ENCODE peak calls at places on chromosomes 7 and 10, in ten cellular contexts. One of them, this sample, is unnamed.

GRCh38 chr7:140771826-140772225 is 75.3 kb downstream of the NDUFB2 start:
- DNase-seq in GM12864: no peak
- DNase-seq in NB4: no peak
- DNase-seq in GM19239: no peak
- DNase-seq in AG04450: no peak
- DNase-seq in posterior cingulate gyrus: no peak
- DNase-seq in cardiac fibroblast: no peak
- DNase-seq in brain pericyte: no peak
- DNase-seq in T-helper 9 cell: no peak
- DNase-seq in fibroblast of the aortic adventitia: no peak
- DNase-seq in this sample: peak

GRCh38 chr10:132559538-132559937 is 22.0 kb downstream of the INPP5A start:
- DNase-seq in GM19239: no peak
- DNase-seq in T-helper 9 cell: no peak
- DNase-seq in posterior cingulate gyrus: no peak
- DNase-seq in GM12864: no peak
- DNase-seq in AG04450: no peak
- DNase-seq in cardiac fibroblast: no peak
- DNase-seq in brain pericyte: no peak
- DNase-seq in NB4: peak
- DNase-seq in fibroblast of the aortic adventitia: no peak
- DNase-seq in this sample: no peak

GRCh38 chr10:123790132-123790885 is 101.3 kb downstream of the CPXM2 start:
- DNase-seq in posterior cingulate gyrus: no peak
- DNase-seq in cardiac fibroblast: no peak
- DNase-seq in GM12864: no peak
- DNase-seq in brain pericyte: no peak
- DNase-seq in T-helper 9 cell: no peak
- DNase-seq in fibroblast of the aortic adventitia: no peak
- DNase-seq in NB4: no peak
- DNase-seq in AG04450: no peak
- DNase-seq in GM19239: no peak
- DNase-seq in this sample: no peak

GRCh38 chr10:106043833-106044232 is 1120.7 kb downstream of the SORCS1 start:
- DNase-seq in T-helper 9 cell: no peak
- DNase-seq in GM12864: no peak
- DNase-seq in brain pericyte: no peak
- DNase-seq in fibroblast of the aortic adventitia: peak
- DNase-seq in cardiac fibroblast: peak
- DNase-seq in GM19239: no peak
- DNase-seq in posterior cingulate gyrus: no peak
- DNase-seq in NB4: no peak
- DNase-seq in AG04450: no peak
- DNase-seq in this sample: no peak

GRCh38 chr7:101891936-101892640 is 74.7 kb downstream of the CUX1 start:
- DNase-seq in GM19239: no peak
- DNase-seq in fibroblast of the aortic adventitia: peak
- DNase-seq in GM12864: no peak
- DNase-seq in brain pericyte: no peak
- DNase-seq in AG04450: no peak
- DNase-seq in NB4: no peak
- DNase-seq in cardiac fibroblast: peak
- DNase-seq in posterior cingulate gyrus: no peak
- DNase-seq in T-helper 9 cell: no peak
- DNase-seq in this sample: no peak

GRCh38 chr7:142478479-142479220 is 220.8 kb upstream of the PRSS58 start:
- DNase-seq in AG04450: no peak
- DNase-seq in GM12864: no peak
- DNase-seq in posterior cingulate gyrus: no peak
- DNase-seq in fibroblast of the aortic adventitia: peak
- DNase-seq in brain pericyte: no peak
- DNase-seq in cardiac fibroblast: peak
- DNase-seq in GM19239: no peak
- DNase-seq in T-helper 9 cell: no peak
- DNase-seq in NB4: peak
- DNase-seq in this sample: peak

GRCh38 chr10:126218778-126219649 is 169.3 kb downstream of the ADAM12 start:
- DNase-seq in T-helper 9 cell: no peak
- DNase-seq in posterior cingulate gyrus: no peak
- DNase-seq in NB4: no peak
- DNase-seq in AG04450: no peak
- DNase-seq in cardiac fibroblast: no peak
- DNase-seq in GM19239: no peak
- DNase-seq in brain pericyte: no peak
- DNase-seq in GM12864: no peak
- DNase-seq in fibroblast of the aortic adventitia: no peak
- DNase-seq in this sample: no peak

GRCh38 chr10:17655009-17655408 is 11.1 kb downstream of the STAM start:
- DNase-seq in NB4: no peak
- DNase-seq in AG04450: no peak
- DNase-seq in fibroblast of the aortic adventitia: no peak
- DNase-seq in brain pericyte: no peak
- DNase-seq in GM12864: no peak
- DNase-seq in posterior cingulate gyrus: no peak
- DNase-seq in cardiac fibroblast: no peak
- DNase-seq in GM19239: no peak
- DNase-seq in T-helper 9 cell: no peak
- DNase-seq in this sample: no peak

GRCh38 chr10:122911889-122912484 is 1.6 kb downstream of the FAM24A start:
- DNase-seq in fibroblast of the aortic adventitia: peak
- DNase-seq in posterior cingulate gyrus: no peak
- DNase-seq in GM19239: peak
- DNase-seq in AG04450: no peak
- DNase-seq in NB4: peak
- DNase-seq in cardiac fibroblast: peak
- DNase-seq in brain pericyte: peak
- DNase-seq in T-helper 9 cell: peak
- DNase-seq in GM12864: no peak
- DNase-seq in this sample: peak

GRCh38 chr7:69775231-69775771 is 177.0 kb downstream of the AUTS2 start:
- DNase-seq in AG04450: no peak
- DNase-seq in posterior cingulate gyrus: no peak
- DNase-seq in GM19239: no peak
- DNase-seq in fibroblast of the aortic adventitia: peak
- DNase-seq in NB4: no peak
- DNase-seq in cardiac fibroblast: peak
- DNase-seq in GM12864: no peak
- DNase-seq in T-helper 9 cell: no peak
- DNase-seq in brain pericyte: no peak
- DNase-seq in this sample: peak

GRCh38 chr10:63553031-63553430 is 31.8 kb downstream of the REEP3 start:
- DNase-seq in GM12864: no peak
- DNase-seq in posterior cingulate gyrus: no peak
- DNase-seq in fibroblast of the aortic adventitia: peak
- DNase-seq in AG04450: peak
- DNase-seq in cardiac fibroblast: peak
- DNase-seq in brain pericyte: no peak
- DNase-seq in GM19239: no peak
- DNase-seq in T-helper 9 cell: no peak
- DNase-seq in NB4: no peak
- DNase-seq in this sample: peak

GRCh38 chr10:106175760-106176377 is 988.6 kb downstream of the SORCS1 start:
- DNase-seq in brain pericyte: no peak
- DNase-seq in cardiac fibroblast: peak
- DNase-seq in AG04450: no peak
- DNase-seq in posterior cingulate gyrus: no peak
- DNase-seq in GM19239: no peak
- DNase-seq in T-helper 9 cell: no peak
- DNase-seq in NB4: peak
- DNase-seq in GM12864: no peak
- DNase-seq in fibroblast of the aortic adventitia: peak
- DNase-seq in this sample: peak

GRCh38 chr10:43249962-43250624 is 16.8 kb downstream of the RASGEF1A start:
- DNase-seq in GM19239: no peak
- DNase-seq in cardiac fibroblast: no peak
- DNase-seq in fibroblast of the aortic adventitia: no peak
- DNase-seq in NB4: peak
- DNase-seq in T-helper 9 cell: no peak
- DNase-seq in GM12864: no peak
- DNase-seq in brain pericyte: no peak
- DNase-seq in AG04450: no peak
- DNase-seq in posterior cingulate gyrus: peak
- DNase-seq in this sample: no peak

GRCh38 chr10:129531969-129532660 is 65.1 kb downstream of the MGMT start:
- DNase-seq in GM19239: no peak
- DNase-seq in brain pericyte: no peak
- DNase-seq in fibroblast of the aortic adventitia: peak
- DNase-seq in T-helper 9 cell: no peak
- DNase-seq in posterior cingulate gyrus: peak
- DNase-seq in cardiac fibroblast: peak
- DNase-seq in AG04450: no peak
- DNase-seq in GM12864: no peak
- DNase-seq in NB4: no peak
- DNase-seq in this sample: no peak

GRCh38 chr10:30818010-30818660 is 188.6 kb upstream of the LYZL2 start:
- DNase-seq in posterior cingulate gyrus: no peak
- DNase-seq in T-helper 9 cell: no peak
- DNase-seq in GM19239: no peak
- DNase-seq in cardiac fibroblast: peak
- DNase-seq in GM12864: no peak
- DNase-seq in brain pericyte: no peak
- DNase-seq in fibroblast of the aortic adventitia: peak
- DNase-seq in AG04450: no peak
- DNase-seq in NB4: peak
- DNase-seq in this sample: no peak

GRCh38 chr10:97016728-97017473 is 168.9 kb downstream of the SLIT1 start:
- DNase-seq in T-helper 9 cell: no peak
- DNase-seq in cardiac fibroblast: no peak
- DNase-seq in fibroblast of the aortic adventitia: no peak
- DNase-seq in GM19239: peak
- DNase-seq in brain pericyte: no peak
- DNase-seq in GM12864: no peak
- DNase-seq in NB4: peak
- DNase-seq in AG04450: no peak
- DNase-seq in posterior cingulate gyrus: no peak
- DNase-seq in this sample: no peak

GRCh38 chr10:91034494-91035157 is 113.7 kb upstream of the ANKRD1 start:
- DNase-seq in cardiac fibroblast: peak
- DNase-seq in brain pericyte: no peak
- DNase-seq in GM12864: no peak
- DNase-seq in AG04450: no peak
- DNase-seq in T-helper 9 cell: no peak
- DNase-seq in posterior cingulate gyrus: no peak
- DNase-seq in GM19239: no peak
- DNase-seq in fibroblast of the aortic adventitia: peak
- DNase-seq in NB4: no peak
- DNase-seq in this sample: peak

GRCh38 chr10:72259491-72260214 is 14.1 kb upstream of the DDIT4 start:
- DNase-seq in AG04450: no peak
- DNase-seq in T-helper 9 cell: no peak
- DNase-seq in fibroblast of the aortic adventitia: peak
- DNase-seq in brain pericyte: peak
- DNase-seq in NB4: peak
- DNase-seq in GM12864: no peak
- DNase-seq in posterior cingulate gyrus: no peak
- DNase-seq in cardiac fibroblast: peak
- DNase-seq in GM19239: no peak
- DNase-seq in this sample: peak

GRCh38 chr10:75401569-75402485 is at the start of gene ZNF503:
- DNase-seq in T-helper 9 cell: no peak
- DNase-seq in GM19239: peak
- DNase-seq in NB4: peak
- DNase-seq in cardiac fibroblast: peak
- DNase-seq in brain pericyte: peak
- DNase-seq in posterior cingulate gyrus: peak
- DNase-seq in fibroblast of the aortic adventitia: peak
- DNase-seq in GM12864: no peak
- DNase-seq in AG04450: peak
- DNase-seq in this sample: peak

GRCh38 chr10:13272164-13272571 is 27.7 kb downstream of the PHYH start:
- DNase-seq in cardiac fibroblast: peak
- DNase-seq in NB4: no peak
- DNase-seq in T-helper 9 cell: no peak
- DNase-seq in posterior cingulate gyrus: peak
- DNase-seq in fibroblast of the aortic adventitia: peak
- DNase-seq in AG04450: peak
- DNase-seq in brain pericyte: no peak
- DNase-seq in GM19239: no peak
- DNase-seq in GM12864: peak
- DNase-seq in this sample: peak

GRCh38 chr7:27182861-27183681 is 2.0 kb downstream of the HOXA11 start:
- DNase-seq in GM12864: no peak
- DNase-seq in posterior cingulate gyrus: no peak
- DNase-seq in NB4: peak
- DNase-seq in T-helper 9 cell: no peak
- DNase-seq in AG04450: no peak
- DNase-seq in fibroblast of the aortic adventitia: no peak
- DNase-seq in GM19239: no peak
- DNase-seq in brain pericyte: no peak
- DNase-seq in cardiac fibroblast: no peak
- DNase-seq in this sample: peak

GRCh38 chr7:73443543-73444255 is 10.1 kb downstream of the FZD9 start:
- DNase-seq in GM19239: no peak
- DNase-seq in fibroblast of the aortic adventitia: no peak
- DNase-seq in cardiac fibroblast: no peak
- DNase-seq in AG04450: no peak
- DNase-seq in NB4: no peak
- DNase-seq in posterior cingulate gyrus: no peak
- DNase-seq in brain pericyte: no peak
- DNase-seq in GM12864: no peak
- DNase-seq in T-helper 9 cell: no peak
- DNase-seq in this sample: no peak

GRCh38 chr7:126780993-126781392 is 471.7 kb downstream of the GRM8 start:
- DNase-seq in cardiac fibroblast: no peak
- DNase-seq in posterior cingulate gyrus: no peak
- DNase-seq in fibroblast of the aortic adventitia: no peak
- DNase-seq in brain pericyte: no peak
- DNase-seq in GM19239: no peak
- DNase-seq in AG04450: no peak
- DNase-seq in T-helper 9 cell: no peak
- DNase-seq in GM12864: peak
- DNase-seq in NB4: no peak
- DNase-seq in this sample: no peak

GRCh38 chr7:35716038-35716803 is 21.3 kb upstream of the HERPUD2 start:
- DNase-seq in brain pericyte: no peak
- DNase-seq in fibroblast of the aortic adventitia: peak
- DNase-seq in GM12864: no peak
- DNase-seq in AG04450: no peak
- DNase-seq in NB4: no peak
- DNase-seq in cardiac fibroblast: no peak
- DNase-seq in GM19239: no peak
- DNase-seq in T-helper 9 cell: no peak
- DNase-seq in posterior cingulate gyrus: peak
- DNase-seq in this sample: peak

GRCh38 chr7:27901028-27901760 is 161.2 kb downstream of the TAX1BP1 start:
- DNase-seq in fibroblast of the aortic adventitia: peak
- DNase-seq in posterior cingulate gyrus: no peak
- DNase-seq in NB4: peak
- DNase-seq in cardiac fibroblast: peak
- DNase-seq in brain pericyte: no peak
- DNase-seq in AG04450: no peak
- DNase-seq in GM12864: peak
- DNase-seq in T-helper 9 cell: no peak
- DNase-seq in GM19239: peak
- DNase-seq in this sample: peak

GRCh38 chr7:104126411-104126841 is 81.4 kb downstream of the ORC5 start:
- DNase-seq in T-helper 9 cell: no peak
- DNase-seq in GM19239: no peak
- DNase-seq in fibroblast of the aortic adventitia: no peak
- DNase-seq in AG04450: no peak
- DNase-seq in GM12864: no peak
- DNase-seq in cardiac fibroblast: no peak
- DNase-seq in posterior cingulate gyrus: no peak
- DNase-seq in NB4: no peak
- DNase-seq in brain pericyte: peak
- DNase-seq in this sample: no peak

GRCh38 chr10:123988694-123989093 is 97.1 kb upstream of the CPXM2 start:
- DNase-seq in cardiac fibroblast: no peak
- DNase-seq in GM19239: no peak
- DNase-seq in posterior cingulate gyrus: no peak
- DNase-seq in GM12864: no peak
- DNase-seq in fibroblast of the aortic adventitia: no peak
- DNase-seq in T-helper 9 cell: no peak
- DNase-seq in NB4: no peak
- DNase-seq in AG04450: no peak
- DNase-seq in brain pericyte: no peak
- DNase-seq in this sample: no peak

GRCh38 chr10:110610308-110610774 is 33.8 kb upstream of the RBM20 start:
- DNase-seq in brain pericyte: no peak
- DNase-seq in GM19239: peak
- DNase-seq in AG04450: peak
- DNase-seq in posterior cingulate gyrus: no peak
- DNase-seq in cardiac fibroblast: peak
- DNase-seq in GM12864: no peak
- DNase-seq in fibroblast of the aortic adventitia: peak
- DNase-seq in NB4: peak
- DNase-seq in T-helper 9 cell: peak
- DNase-seq in this sample: peak

This sample was measured in GM03348.